ENCODE peak calls at places on chromosomes 7 and 10, in eight cellular contexts. G is AG04449, K is adipocyte, I is astrocyte of the cerebellum, E is fibroblast of lung, V is ovary, H is Peyer's patch, U is heart left ventricle. M is an unnamed sample.
A peak's percentile ranks its signal among the peaks of the same experiment; 100 is the strongest.

GRCh38 chr7:90246184-90246583 is 1.2 kb downstream of the CFAP69 start:
- DNase-seq in H (no peak), K (peak; percentile 20), I (no peak), V (no peak), U (no peak), G (no peak), E (peak; percentile 61), M (no peak)

GRCh38 chr7:151851160-151851751 is 25.7 kb downstream of the PRKAG2 start:
- DNase-seq in G (no peak), I (no peak), U (no peak), E (no peak), V (no peak), H (no peak), K (no peak), M (no peak)

GRCh38 chr10:31687545-31688482 is 240.8 kb downstream of the ARHGAP12 start:
- DNase-seq in E (no peak), V (no peak), U (no peak), H (no peak), G (no peak), I (no peak), K (no peak), M (no peak)

GRCh38 chr7:20220824-20221547 is 3.8 kb upstream of the MACC1 start:
- DNase-seq in U (no peak), V (no peak), E (peak; percentile 98), H (no peak), I (peak; percentile 97), K (peak; percentile 76), G (peak; percentile 72), M (peak; percentile 98)

GRCh38 chr10:28331821-28332220 is 29.0 kb upstream of the MPP7 start:
- DNase-seq in K (peak; percentile 92), V (no peak), E (peak; percentile 93), I (peak; percentile 83), U (no peak), G (peak; percentile 94), H (no peak), M (peak; percentile 82)

GRCh38 chr10:1148855-1149620 is 92.9 kb downstream of the WDR37 start:
- DNase-seq in H (no peak), K (no peak), E (no peak), G (no peak), U (no peak), I (no peak), V (no peak), M (no peak)

GRCh38 chr7:130421685-130422084 is 19.1 kb downstream of the CEP41 start:
- DNase-seq in H (no peak), U (no peak), V (no peak), I (peak; percentile 48), K (peak; percentile 55), E (peak; percentile 75), G (no peak), M (peak; percentile 17)

GRCh38 chr7:18119985-18120384 is 92.3 kb upstream of the PRPS1L1 start:
- DNase-seq in I (no peak), U (no peak), G (no peak), E (peak; percentile 13), V (no peak), K (peak; percentile 15), H (no peak), M (no peak)

GRCh38 chr7:42237162-42237821 is at the start of gene GLI3:
- DNase-seq in E (peak; percentile 96), U (peak; percentile 89), I (peak; percentile 85), G (peak; percentile 59), H (peak; percentile 80), V (peak; percentile 92), K (peak; percentile 97), M (peak; percentile 76)

GRCh38 chr7:1458676-1459511 is at the start of gene MICALL2:
- DNase-seq in I (peak; percentile 67), G (no peak), V (peak; percentile 84), K (peak; percentile 95), U (peak; percentile 78), H (peak; percentile 85), E (peak; percentile 85), M (no peak)

GRCh38 chr10:130371686-130372085 is 235.5 kb downstream of the GLRX3 start:
- DNase-seq in H (no peak), G (no peak), U (no peak), V (no peak), I (no peak), E (no peak), K (no peak), M (no peak)

GRCh38 chr10:43048301-43049051 is 28.4 kb upstream of the RET start:
- DNase-seq in I (no peak), U (peak; percentile 0), E (no peak), V (peak; percentile 2), K (peak; percentile 23), H (no peak), G (peak; percentile 31), M (peak; percentile 1)

GRCh38 chr10:7484456-7485266 is 73.8 kb upstream of the SFMBT2 start:
- DNase-seq in H (peak; percentile 83), K (no peak), I (no peak), U (no peak), G (no peak), E (no peak), V (no peak), M (no peak)

GRCh38 chr7:2521952-2522591 is 2.5 kb downstream of the LFNG start:
- DNase-seq in I (no peak), G (no peak), K (no peak), E (no peak), U (peak; percentile 68), V (no peak), H (peak; percentile 78), M (no peak)

GRCh38 chr10:25113231-25114035 is 61.4 kb upstream of the GPR158 start:
- DNase-seq in K (peak; percentile 78), G (no peak), I (peak; percentile 69), H (peak; percentile 83), V (peak; percentile 48), E (peak; percentile 71), U (peak; percentile 72), M (peak; percentile 33)

GRCh38 chr7:138001529-138002095 is at the start of gene CREB3L2:
- DNase-seq in H (peak; percentile 82), U (peak; percentile 54), I (no peak), G (no peak), E (peak; percentile 71), K (peak; percentile 87), V (peak; percentile 62), M (no peak)

GRCh38 chr7:54839538-54840213 is 80.7 kb upstream of the SEC61G start:
- DNase-seq in I (no peak), E (peak; percentile 77), V (peak; percentile 26), U (peak; percentile 81), H (peak; percentile 58), K (peak; percentile 39), G (no peak), M (no peak)

GRCh38 chr7:140342732-140343514 is 55.4 kb downstream of the SLC37A3 start:
- DNase-seq in H (peak; percentile 67), E (peak; percentile 32), K (peak; percentile 18), I (no peak), V (no peak), G (no peak), U (peak; percentile 20), M (no peak)

GRCh38 chr10:114631678-114632417 is 26.2 kb downstream of the ABLIM1 start:
- DNase-seq in U (peak; percentile 52), I (no peak), E (no peak), H (peak; percentile 59), K (peak; percentile 85), V (peak; percentile 32), G (no peak), M (no peak)
- H3K4me3 ChIP-seq in U (peak overlapping the region; percentile 66), I (peak overlapping the region; percentile 50), E (peak overlapping the region; percentile 59), H (peak overlapping the region; percentile 47), K (peak overlapping the region; percentile 86), V (peak overlapping the region; percentile 58), G (peak overlapping the region; percentile 68), M (peak overlapping the region; percentile 58)

DNA sequence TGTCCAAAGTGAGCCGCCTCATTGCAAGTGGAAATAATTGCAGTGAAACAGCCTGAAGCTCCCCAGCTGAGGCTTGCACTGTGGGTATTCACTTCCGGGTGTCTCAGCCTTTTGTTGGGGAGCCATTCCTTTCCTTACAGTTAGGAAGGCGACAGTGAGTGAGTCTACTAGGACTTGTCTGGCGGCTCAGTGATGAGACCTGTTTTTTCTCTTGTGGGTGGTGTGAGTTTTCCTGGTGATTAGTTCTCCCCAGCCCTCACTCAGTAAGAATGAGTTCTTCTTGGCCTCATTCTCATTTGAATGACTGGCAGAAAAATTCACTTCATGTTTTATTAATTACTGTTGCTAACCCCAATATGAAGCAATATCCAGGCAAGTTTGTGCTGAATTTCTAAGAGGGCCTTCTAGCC is 2.6 kb downstream of the PGAM1 start:
- DNase-seq in V (no peak), E (no peak), I (no peak), K (peak; percentile 48), U (no peak), H (no peak), G (no peak), M (no peak)
- H3K4me3 ChIP-seq in V (no peak overlapping the region), E (peak overlapping the region; percentile 44), I (peak overlapping the region; percentile 81), K (peak overlapping the region; percentile 97), U (no peak overlapping the region), H (no peak overlapping the region), G (peak overlapping the region; percentile 96), M (peak overlapping the region; percentile 17)

DNA sequence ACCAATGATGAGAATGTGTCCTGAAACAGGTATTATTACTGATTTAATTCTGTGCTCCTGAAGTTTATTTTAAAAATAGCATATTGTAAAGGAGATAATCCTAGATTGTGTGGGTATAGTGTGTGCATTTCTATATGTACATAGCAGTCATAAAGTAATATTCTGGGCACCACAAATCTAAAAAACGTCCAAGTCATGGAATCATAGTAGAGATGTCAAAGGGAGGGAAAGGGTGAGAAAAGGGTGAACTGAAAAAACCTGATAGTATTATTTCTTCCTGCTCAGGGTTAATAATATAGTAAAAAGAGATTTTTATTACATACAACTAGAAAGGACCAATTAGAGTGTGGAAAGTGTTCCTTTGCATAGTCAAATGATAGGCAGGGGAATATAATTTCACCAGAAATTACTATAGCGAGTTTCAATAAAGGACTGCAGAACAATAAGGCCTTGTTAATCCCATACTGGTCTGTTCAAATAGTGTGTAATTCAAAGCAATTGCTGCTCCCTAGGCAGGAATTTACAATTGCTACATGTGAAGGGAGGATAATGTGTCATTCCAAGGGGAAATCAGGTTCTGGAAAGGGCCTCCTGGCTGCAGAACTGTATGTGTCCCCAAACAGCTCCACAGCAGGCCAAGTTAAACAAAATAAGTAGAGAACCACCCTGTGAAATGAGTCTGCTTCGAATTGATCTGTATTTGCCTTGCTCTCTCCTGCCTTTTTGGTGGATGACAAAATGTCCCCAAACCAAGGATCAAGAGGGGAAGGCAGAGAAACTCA is 42.5 kb upstream of the KMT2E start:
- DNase-seq in H (no peak), E (peak; percentile 44), K (peak; percentile 80), I (no peak), V (no peak), G (no peak), U (peak; percentile 27), M (no peak)
- H3K4me3 ChIP-seq in H (no peak overlapping the region), E (no peak overlapping the region), K (peak overlapping the region; percentile 31), I (no peak overlapping the region), V (no peak overlapping the region), G (no peak overlapping the region), U (no peak overlapping the region), M (no peak overlapping the region)

DNA sequence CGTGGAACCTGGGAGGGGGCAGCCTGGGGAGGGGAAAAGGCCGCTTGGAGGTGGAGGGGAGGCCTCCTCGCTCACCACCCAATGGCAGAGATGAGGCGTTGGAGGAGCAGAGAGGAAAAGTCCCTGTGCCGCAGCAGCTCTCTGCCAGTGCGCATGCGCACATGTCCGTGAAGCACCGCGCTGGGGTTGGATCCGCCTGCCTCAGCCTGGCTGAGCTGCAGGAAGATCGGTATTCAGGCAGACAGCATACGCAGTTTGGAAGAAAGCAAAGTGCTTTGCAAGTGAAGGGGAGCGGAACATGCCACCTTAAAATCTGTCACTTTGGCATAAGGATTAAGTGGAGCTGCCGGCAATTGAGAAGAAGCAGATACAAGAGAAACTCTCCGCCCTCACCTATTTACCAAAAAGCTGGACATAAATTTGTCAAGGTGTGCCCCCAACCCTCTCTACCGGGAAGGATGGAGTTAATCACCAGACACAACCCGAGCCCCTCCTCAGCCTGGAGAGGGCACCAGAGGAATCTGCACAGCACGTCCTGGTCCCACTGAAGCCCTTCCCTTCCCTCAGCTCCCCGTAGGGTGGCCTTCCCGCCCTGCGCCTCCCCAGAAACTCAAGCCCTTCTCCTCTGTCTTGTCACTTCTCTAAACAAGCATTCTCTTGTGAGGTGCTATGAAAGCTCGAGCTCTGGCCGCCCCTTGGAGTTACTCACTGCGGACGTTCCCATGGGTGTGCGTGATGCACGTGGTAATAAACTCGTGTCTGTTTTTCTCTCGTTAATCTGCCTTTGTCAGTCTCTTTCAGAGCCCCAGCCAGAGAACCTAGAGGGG is 32.2 kb upstream of the TMEM72 start:
- DNase-seq in H (peak; percentile 92), I (peak; percentile 55), K (peak; percentile 88), E (peak; percentile 79), G (no peak), U (peak; percentile 88), V (peak; percentile 91), M (no peak)
- H3K4me3 ChIP-seq in H (peak overlapping the region; percentile 27), I (peak overlapping the region; percentile 37), K (peak overlapping the region; percentile 77), E (peak overlapping the region; percentile 32), G (peak overlapping the region; percentile 59), U (peak overlapping the region; percentile 52), V (peak overlapping the region; percentile 50), M (peak overlapping the region; percentile 49)

M was measured in AG09309.